ENCODE peak calls at places on chromosome 1, in seven cellular contexts. One of them, this sample, is unnamed.

GRCh38 chr1:177959793-177960515 is 9.9 kb downstream of the SEC16B start:
- DNase-seq in GM12878: no peak
- DNase-seq in HCT116: no peak
- DNase-seq in SK-N-SH: no peak
- DNase-seq in H1: no peak
- DNase-seq in K562: no peak
- DNase-seq in HepG2: peak
- DNase-seq in this sample: peak

GRCh38 chr1:24364605-24364974 is 45.4 kb downstream of the GRHL3 start:
- DNase-seq in K562: no peak
- DNase-seq in GM12878: no peak
- DNase-seq in HepG2: no peak
- DNase-seq in HCT116: peak
- DNase-seq in H1: no peak
- DNase-seq in SK-N-SH: no peak
- DNase-seq in this sample: no peak

GRCh38 chr1:152745289-152745704 is 12.5 kb upstream of the KPRP start:
- DNase-seq in SK-N-SH: no peak
- DNase-seq in HepG2: peak
- DNase-seq in GM12878: no peak
- DNase-seq in H1: no peak
- DNase-seq in HCT116: peak
- DNase-seq in K562: no peak
- DNase-seq in this sample: no peak

GRCh38 chr1:176531036-176531435 is 68.1 kb downstream of the PAPPA2 start:
- DNase-seq in GM12878: no peak
- DNase-seq in HCT116: no peak
- DNase-seq in K562: no peak
- DNase-seq in H1: no peak
- DNase-seq in HepG2: peak
- DNase-seq in SK-N-SH: no peak
- DNase-seq in this sample: no peak

GRCh38 chr1:229887043-229887822 is 179.8 kb upstream of the GALNT2 start:
- DNase-seq in HCT116: no peak
- DNase-seq in H1: no peak
- DNase-seq in GM12878: no peak
- DNase-seq in K562: no peak
- DNase-seq in SK-N-SH: no peak
- DNase-seq in HepG2: no peak
- DNase-seq in this sample: peak

GRCh38 chr1:163836446-163836845 is 514.7 kb downstream of the NUF2 start:
- DNase-seq in SK-N-SH: no peak
- DNase-seq in K562: no peak
- DNase-seq in HepG2: no peak
- DNase-seq in HCT116: no peak
- DNase-seq in H1: no peak
- DNase-seq in GM12878: no peak
- DNase-seq in this sample: no peak

GRCh38 chr1:29711582-29712274 is 475.4 kb downstream of the PTPRU start:
- DNase-seq in HepG2: no peak
- DNase-seq in K562: no peak
- DNase-seq in HCT116: no peak
- DNase-seq in GM12878: peak
- DNase-seq in H1: no peak
- DNase-seq in SK-N-SH: no peak
- DNase-seq in this sample: no peak

GRCh38 chr1:172905452-172905851 is 145.3 kb downstream of the TNFSF18 start:
- DNase-seq in SK-N-SH: no peak
- DNase-seq in HepG2: no peak
- DNase-seq in GM12878: no peak
- DNase-seq in H1: no peak
- DNase-seq in HCT116: no peak
- DNase-seq in K562: no peak
- DNase-seq in this sample: no peak

GRCh38 chr1:58885998-58886397 is 102.2 kb upstream of the JUN start:
- DNase-seq in K562: no peak
- DNase-seq in GM12878: no peak
- DNase-seq in HepG2: no peak
- DNase-seq in HCT116: no peak
- DNase-seq in H1: no peak
- DNase-seq in SK-N-SH: no peak
- DNase-seq in this sample: no peak

GRCh38 chr1:22105611-22106207 is 37.2 kb downstream of the WNT4 start:
- DNase-seq in K562: peak
- DNase-seq in H1: no peak
- DNase-seq in HepG2: peak
- DNase-seq in SK-N-SH: peak
- DNase-seq in HCT116: peak
- DNase-seq in GM12878: no peak
- DNase-seq in this sample: peak

GRCh38 chr1:209428241-209428921 is 155.1 kb upstream of the CAMK1G start:
- DNase-seq in SK-N-SH: no peak
- DNase-seq in HepG2: no peak
- DNase-seq in K562: no peak
- DNase-seq in HCT116: no peak
- DNase-seq in GM12878: no peak
- DNase-seq in H1: no peak
- DNase-seq in this sample: peak

GRCh38 chr1:169106921-169107672 is 607 bp downstream of the ATP1B1 start:
- DNase-seq in HepG2: no peak
- DNase-seq in SK-N-SH: peak
- DNase-seq in HCT116: no peak
- DNase-seq in GM12878: no peak
- DNase-seq in K562: peak
- DNase-seq in H1: no peak
- DNase-seq in this sample: peak

GRCh38 chr1:165887877-165888551 is 60.6 kb downstream of the UCK2 start:
- DNase-seq in HepG2: no peak
- DNase-seq in H1: no peak
- DNase-seq in K562: no peak
- DNase-seq in SK-N-SH: no peak
- DNase-seq in HCT116: no peak
- DNase-seq in GM12878: no peak
- DNase-seq in this sample: peak

GRCh38 chr1:166900987-166901386 is 24.9 kb upstream of the TADA1 start:
- DNase-seq in GM12878: no peak
- DNase-seq in K562: no peak
- DNase-seq in H1: no peak
- DNase-seq in HepG2: no peak
- DNase-seq in HCT116: no peak
- DNase-seq in SK-N-SH: no peak
- DNase-seq in this sample: no peak

GRCh38 chr1:17516303-17517214 is 22.9 kb upstream of the ARHGEF10L start:
- DNase-seq in HCT116: no peak
- DNase-seq in GM12878: no peak
- DNase-seq in H1: no peak
- DNase-seq in HepG2: peak
- DNase-seq in SK-N-SH: no peak
- DNase-seq in K562: no peak
- DNase-seq in this sample: peak
- TF ChIP-seq JUND in HCT116: no peak
- TF ChIP-seq JUND in GM12878: no peak
- TF ChIP-seq JUND in H1: no peak
- TF ChIP-seq JUND in HepG2: no peak
- TF ChIP-seq JUND in SK-N-SH: no peak
- TF ChIP-seq JUND in K562: no peak
- TF ChIP-seq JUND in this sample: no peak

DNA sequence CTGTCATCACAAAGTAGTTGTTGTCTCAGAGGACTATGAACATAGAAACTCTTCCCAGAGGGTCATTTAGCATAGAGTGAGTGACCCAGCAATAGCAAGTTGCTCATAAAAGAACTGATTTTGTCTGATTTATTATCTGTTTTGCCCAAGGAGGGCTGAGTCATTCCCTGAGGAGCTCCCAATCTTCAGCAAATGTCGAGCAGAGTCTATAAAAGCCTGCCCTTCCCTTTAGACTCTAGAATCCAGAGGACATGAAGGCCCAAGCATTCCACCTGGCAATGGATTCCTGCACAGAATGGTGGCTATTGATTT is 25.2 kb downstream of the VASH2 start:
- DNase-seq in K562: no peak
- DNase-seq in HepG2: no peak
- DNase-seq in HCT116: no peak
- DNase-seq in GM12878: no peak
- DNase-seq in H1: no peak
- DNase-seq in SK-N-SH: no peak
- DNase-seq in this sample: no peak
- TF ChIP-seq JUND in K562: peak
- TF ChIP-seq JUND in HepG2: no peak
- TF ChIP-seq JUND in HCT116: no peak
- TF ChIP-seq JUND in GM12878: no peak
- TF ChIP-seq JUND in H1: no peak
- TF ChIP-seq JUND in SK-N-SH: no peak
- TF ChIP-seq JUND in this sample: no peak

DNA sequence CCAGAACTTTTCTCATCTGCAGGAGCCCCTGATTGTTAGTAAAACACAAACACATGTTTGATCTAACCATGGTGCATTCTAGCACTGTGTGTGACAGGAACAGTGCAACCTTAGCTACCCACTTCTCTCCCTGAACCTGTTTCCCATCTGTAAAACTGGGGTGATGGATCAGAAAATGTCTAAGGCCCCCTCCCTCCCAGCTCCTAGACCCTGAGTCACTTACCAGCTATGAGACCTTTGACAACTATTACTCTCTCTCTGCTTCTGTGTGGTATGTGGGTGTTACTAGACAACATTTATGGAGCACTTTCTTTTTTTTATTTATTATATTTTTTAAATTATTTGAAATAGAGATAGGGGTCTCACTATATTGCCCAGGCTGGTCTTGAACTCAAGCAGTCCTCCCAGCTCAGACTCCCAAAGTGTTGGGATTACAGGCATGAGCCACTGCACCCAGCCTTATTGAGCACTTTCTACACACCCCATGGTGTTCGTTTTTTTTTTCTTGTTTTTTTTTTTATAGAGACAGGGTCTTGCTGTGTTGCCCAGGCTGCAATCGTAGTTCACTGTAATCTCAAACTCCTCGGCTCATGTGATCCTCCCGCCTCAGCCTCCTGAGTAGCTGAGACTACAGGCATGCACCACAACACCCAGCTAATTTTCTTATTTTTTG is 2.6 kb downstream of the INPP5B start:
- DNase-seq in K562: no peak
- DNase-seq in HCT116: no peak
- DNase-seq in HepG2: no peak
- DNase-seq in GM12878: no peak
- DNase-seq in H1: no peak
- DNase-seq in SK-N-SH: no peak
- DNase-seq in this sample: no peak
- TF ChIP-seq JUND in K562: no peak
- TF ChIP-seq JUND in HCT116: no peak
- TF ChIP-seq JUND in HepG2: no peak
- TF ChIP-seq JUND in GM12878: no peak
- TF ChIP-seq JUND in H1: no peak
- TF ChIP-seq JUND in SK-N-SH: no peak
- TF ChIP-seq JUND in this sample: no peak

GRCh38 chr1:65213271-65213905 is 65.4 kb downstream of the AK4 start:
- DNase-seq in HCT116: no peak
- DNase-seq in SK-N-SH: no peak
- DNase-seq in K562: no peak
- DNase-seq in GM12878: no peak
- DNase-seq in H1: no peak
- DNase-seq in HepG2: no peak
- DNase-seq in this sample: no peak

GRCh38 chr1:65207317-65207716 is 59.3 kb downstream of the AK4 start:
- DNase-seq in SK-N-SH: no peak
- DNase-seq in K562: no peak
- DNase-seq in HepG2: no peak
- DNase-seq in HCT116: no peak
- DNase-seq in H1: no peak
- DNase-seq in GM12878: no peak
- DNase-seq in this sample: no peak

GRCh38 chr1:65214340-65215027 is 66.5 kb downstream of the AK4 start:
- DNase-seq in H1: no peak
- DNase-seq in GM12878: no peak
- DNase-seq in K562: no peak
- DNase-seq in SK-N-SH: no peak
- DNase-seq in HepG2: no peak
- DNase-seq in HCT116: no peak
- DNase-seq in this sample: no peak

GRCh38 chr1:65208577-65208976 is 60.6 kb downstream of the AK4 start:
- DNase-seq in GM12878: no peak
- DNase-seq in K562: no peak
- DNase-seq in H1: no peak
- DNase-seq in HepG2: peak
- DNase-seq in SK-N-SH: no peak
- DNase-seq in HCT116: no peak
- DNase-seq in this sample: no peak

GRCh38 chr1:65209005-65209885 is 61.2 kb downstream of the AK4 start:
- DNase-seq in HepG2: peak
- DNase-seq in HCT116: peak
- DNase-seq in SK-N-SH: peak
- DNase-seq in H1: no peak
- DNase-seq in GM12878: no peak
- DNase-seq in K562: peak
- DNase-seq in this sample: peak
- TF ChIP-seq JUND in HepG2: no peak
- TF ChIP-seq JUND in HCT116: no peak
- TF ChIP-seq JUND in SK-N-SH: no peak
- TF ChIP-seq JUND in H1: no peak
- TF ChIP-seq JUND in GM12878: no peak
- TF ChIP-seq JUND in K562: no peak
- TF ChIP-seq JUND in this sample: no peak

DNA sequence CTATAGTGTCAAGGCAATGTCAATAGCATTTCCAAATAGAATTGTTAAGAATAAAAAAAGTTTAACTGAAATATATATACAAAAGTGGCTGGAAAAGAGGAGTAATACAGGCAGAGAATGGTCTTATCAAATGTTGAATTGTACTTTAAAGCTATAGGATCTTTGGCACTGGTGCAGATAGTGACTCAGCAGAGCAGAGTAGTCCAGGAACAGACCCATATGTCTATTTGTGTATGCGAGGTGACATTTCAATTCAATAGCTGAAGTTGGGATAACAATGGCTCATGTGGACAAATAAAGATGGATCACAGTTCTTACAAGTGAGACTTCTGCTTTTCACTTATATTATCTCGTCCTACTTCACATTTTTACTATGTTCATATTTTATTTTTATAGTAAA is 543.0 kb upstream of the B3GALT2 start:
- DNase-seq in SK-N-SH: no peak
- DNase-seq in GM12878: no peak
- DNase-seq in HCT116: no peak
- DNase-seq in H1: no peak
- DNase-seq in K562: no peak
- DNase-seq in HepG2: no peak
- DNase-seq in this sample: no peak
- TF ChIP-seq JUND in SK-N-SH: peak
- TF ChIP-seq JUND in GM12878: no peak
- TF ChIP-seq JUND in HCT116: no peak
- TF ChIP-seq JUND in H1: no peak
- TF ChIP-seq JUND in K562: no peak
- TF ChIP-seq JUND in HepG2: no peak
- TF ChIP-seq JUND in this sample: no peak

GRCh38 chr1:31627930-31628421 is 10.5 kb downstream of the HCRTR1 start:
- DNase-seq in K562: no peak
- DNase-seq in GM12878: no peak
- DNase-seq in HCT116: no peak
- DNase-seq in H1: no peak
- DNase-seq in HepG2: no peak
- DNase-seq in SK-N-SH: peak
- DNase-seq in this sample: no peak
- TF ChIP-seq JUND in K562: no peak
- TF ChIP-seq JUND in GM12878: no peak
- TF ChIP-seq JUND in HCT116: no peak
- TF ChIP-seq JUND in H1: no peak
- TF ChIP-seq JUND in HepG2: no peak
- TF ChIP-seq JUND in SK-N-SH: no peak
- TF ChIP-seq JUND in this sample: no peak